ENCODE peak calls at places on chromosomes 2 and 18, in six cellular contexts. One of them, this sample, is unnamed.
A peak's percentile ranks its signal among the peaks of the same experiment; 100 is the strongest.

GRCh38 chr2:10017313-10017941 is 25.9 kb upstream of the KLF11 start:
- DNase-seq in HCT116: no peak
- DNase-seq in GM12891: no peak
- DNase-seq in sigmoid colon: no peak
- DNase-seq in HepG2: no peak
- DNase-seq in prostate gland: no peak
- DNase-seq in this sample: no peak

GRCh38 chr2:15605721-15606120 is 14.1 kb downstream of the DDX1 start:
- DNase-seq in HCT116: no peak
- DNase-seq in GM12891: no peak
- DNase-seq in sigmoid colon: no peak
- DNase-seq in HepG2: no peak
- DNase-seq in prostate gland: no peak
- DNase-seq in this sample: no peak

GRCh38 chr2:43841949-43842865 is 3.4 kb downstream of the ABCG8 start:
- DNase-seq in HCT116: no peak
- DNase-seq in GM12891: no peak
- DNase-seq in sigmoid colon: no peak
- DNase-seq in HepG2: peak; percentile 76
- DNase-seq in prostate gland: no peak
- DNase-seq in this sample: no peak

GRCh38 chr18:55286257-55286825 is 301.7 kb downstream of the TCF4 start:
- DNase-seq in HCT116: no peak
- DNase-seq in GM12891: no peak
- DNase-seq in sigmoid colon: no peak
- DNase-seq in HepG2: no peak
- DNase-seq in prostate gland: no peak
- DNase-seq in this sample: no peak

GRCh38 chr2:112765251-112765650 is 842 bp upstream of the CKAP2L start:
- DNase-seq in HCT116: no peak
- DNase-seq in GM12891: no peak
- DNase-seq in sigmoid colon: no peak
- DNase-seq in HepG2: no peak
- DNase-seq in prostate gland: no peak
- DNase-seq in this sample: no peak

GRCh38 chr2:132412021-132412420 is 4.6 kb upstream of the GPR39 start:
- DNase-seq in HCT116: no peak
- DNase-seq in GM12891: no peak
- DNase-seq in sigmoid colon: no peak
- DNase-seq in HepG2: no peak
- DNase-seq in prostate gland: no peak
- DNase-seq in this sample: no peak

GRCh38 chr2:101105654-101106053 is 45.5 kb downstream of the TBC1D8 start:
- DNase-seq in HCT116: no peak
- DNase-seq in GM12891: no peak
- DNase-seq in sigmoid colon: no peak
- DNase-seq in HepG2: no peak
- DNase-seq in prostate gland: no peak
- DNase-seq in this sample: no peak

GRCh38 chr18:79371536-79372210 is 24.1 kb upstream of the NFATC1 start:
- DNase-seq in HCT116: no peak
- DNase-seq in GM12891: no peak
- DNase-seq in sigmoid colon: no peak
- DNase-seq in HepG2: no peak
- DNase-seq in prostate gland: no peak
- DNase-seq in this sample: no peak

GRCh38 chr2:176147790-176148496 is 3.4 kb upstream of the HOXD4 start:
- DNase-seq in HCT116: no peak
- DNase-seq in GM12891: no peak
- DNase-seq in sigmoid colon: no peak
- DNase-seq in HepG2: no peak
- DNase-seq in prostate gland: no peak
- DNase-seq in this sample: no peak

GRCh38 chr2:6283259-6283658 is 582.4 kb downstream of the CMPK2 start:
- DNase-seq in HCT116: no peak
- DNase-seq in GM12891: no peak
- DNase-seq in sigmoid colon: no peak
- DNase-seq in HepG2: no peak
- DNase-seq in prostate gland: no peak
- DNase-seq in this sample: no peak

GRCh38 chr2:123303735-123304134 is 721.4 kb upstream of the CNTNAP5 start:
- DNase-seq in HCT116: no peak
- DNase-seq in GM12891: no peak
- DNase-seq in sigmoid colon: no peak
- DNase-seq in HepG2: no peak
- DNase-seq in prostate gland: no peak
- DNase-seq in this sample: no peak

GRCh38 chr18:22434973-22435608 is 17.4 kb upstream of the CTAGE1 start:
- DNase-seq in HCT116: no peak
- DNase-seq in GM12891: no peak
- DNase-seq in sigmoid colon: no peak
- DNase-seq in HepG2: no peak
- DNase-seq in prostate gland: no peak
- DNase-seq in this sample: no peak

GRCh38 chr2:5250482-5250881 is 441.7 kb upstream of the SOX11 start:
- DNase-seq in HCT116: no peak
- DNase-seq in GM12891: no peak
- DNase-seq in sigmoid colon: no peak
- DNase-seq in HepG2: no peak
- DNase-seq in prostate gland: no peak
- DNase-seq in this sample: no peak

GRCh38 chr2:239482801-239483712 is 82.2 kb upstream of the HDAC4 start:
- DNase-seq in HCT116: no peak
- DNase-seq in GM12891: no peak
- DNase-seq in sigmoid colon: no peak
- DNase-seq in HepG2: no peak
- DNase-seq in prostate gland: no peak
- DNase-seq in this sample: no peak

GRCh38 chr2:226995625-226996041 is 159.8 kb downstream of the RHBDD1 start:
- DNase-seq in HCT116: peak; percentile 99
- DNase-seq in GM12891: no peak
- DNase-seq in sigmoid colon: no peak
- DNase-seq in HepG2: no peak
- DNase-seq in prostate gland: peak; percentile 25
- DNase-seq in this sample: no peak

GRCh38 chr18:26304511-26304910 is 78.3 kb downstream of the TAF4B start:
- DNase-seq in HCT116: no peak
- DNase-seq in GM12891: no peak
- DNase-seq in sigmoid colon: no peak
- DNase-seq in HepG2: no peak
- DNase-seq in prostate gland: no peak
- DNase-seq in this sample: no peak

GRCh38 chr2:232540441-232541041 is 1.0 kb downstream of the CHRNG start:
- DNase-seq in HCT116: no peak
- DNase-seq in GM12891: no peak
- DNase-seq in sigmoid colon: peak; percentile 56
- DNase-seq in HepG2: no peak
- DNase-seq in prostate gland: no peak
- DNase-seq in this sample: no peak

GRCh38 chr18:23585007-23585871 is 1.1 kb downstream of the NPC1 start:
- DNase-seq in HCT116: no peak
- DNase-seq in GM12891: no peak
- DNase-seq in sigmoid colon: no peak
- DNase-seq in HepG2: peak; percentile 31
- DNase-seq in prostate gland: peak; percentile 17
- DNase-seq in this sample: no peak

GRCh38 chr18:26071725-26072124 is 18.7 kb downstream of the SS18 start:
- DNase-seq in HCT116: no peak
- DNase-seq in GM12891: no peak
- DNase-seq in sigmoid colon: no peak
- DNase-seq in HepG2: no peak
- DNase-seq in prostate gland: no peak
- DNase-seq in this sample: no peak

GRCh38 chr2:215601990-215602721 is 166.3 kb upstream of the FN1 start:
- DNase-seq in HCT116: no peak
- DNase-seq in GM12891: no peak
- DNase-seq in sigmoid colon: no peak
- DNase-seq in HepG2: no peak
- DNase-seq in prostate gland: no peak
- DNase-seq in this sample: no peak
- TF ChIP-seq POLR2A in HCT116: no peak
- TF ChIP-seq POLR2A in GM12891: no peak
- TF ChIP-seq POLR2A in sigmoid colon: no peak
- TF ChIP-seq POLR2A in HepG2: no peak
- TF ChIP-seq POLR2A in prostate gland: no peak
- TF ChIP-seq POLR2A in this sample: no peak

DNA sequence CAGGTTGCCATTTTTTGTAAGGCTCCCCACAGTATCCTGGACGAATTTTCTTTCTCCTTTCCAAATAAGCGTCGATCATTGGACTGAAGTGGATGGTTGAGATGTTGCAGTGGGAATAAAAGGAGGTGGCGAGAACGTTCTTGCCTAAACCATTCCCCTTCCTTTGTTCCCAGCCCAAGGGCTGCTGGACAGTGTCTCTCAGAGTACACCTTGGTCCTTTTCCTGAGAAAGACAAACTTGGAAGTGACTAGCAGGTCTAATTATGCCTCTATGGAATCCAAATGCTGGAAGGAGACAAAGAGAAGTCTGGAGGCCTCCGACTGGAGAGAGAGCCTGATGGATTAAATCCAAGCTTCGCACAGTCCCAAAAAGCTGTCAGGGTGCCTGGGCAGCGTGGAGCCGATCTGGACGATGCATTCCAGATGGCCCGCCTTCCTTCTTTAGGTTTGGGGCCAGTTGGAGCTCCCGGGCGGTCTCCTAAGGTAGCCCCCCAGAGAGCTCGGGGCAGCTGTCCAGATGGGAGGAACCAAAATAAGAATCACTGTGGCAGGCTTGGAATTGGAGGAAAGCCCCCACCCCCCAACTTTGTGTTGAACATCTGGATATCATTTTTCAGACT is 186.8 kb downstream of the TMEM247 start:
- DNase-seq in HCT116: no peak
- DNase-seq in GM12891: no peak
- DNase-seq in sigmoid colon: peak; percentile 95
- DNase-seq in HepG2: no peak
- DNase-seq in prostate gland: no peak
- DNase-seq in this sample: no peak
- TF ChIP-seq POLR2AphosphoS5 in HCT116: no peak
- TF ChIP-seq POLR2AphosphoS5 in GM12891: no peak
- TF ChIP-seq POLR2AphosphoS5 in sigmoid colon: peak; percentile 93
- TF ChIP-seq POLR2AphosphoS5 in HepG2: no peak
- TF ChIP-seq POLR2AphosphoS5 in prostate gland: no peak
- TF ChIP-seq POLR2AphosphoS5 in this sample: no peak

GRCh38 chr2:224039770-224040088 is 643 bp upstream of the SERPINE2 start:
- DNase-seq in HCT116: no peak
- DNase-seq in GM12891: no peak
- DNase-seq in sigmoid colon: no peak
- DNase-seq in HepG2: no peak
- DNase-seq in prostate gland: no peak
- DNase-seq in this sample: no peak

GRCh38 chr2:224038830-224039079 is 331 bp downstream of the SERPINE2 start:
- DNase-seq in HCT116: no peak
- DNase-seq in GM12891: no peak
- DNase-seq in sigmoid colon: no peak
- DNase-seq in HepG2: no peak
- DNase-seq in prostate gland: no peak
- DNase-seq in this sample: no peak

GRCh38 chr2:224038049-224038829 is 847 bp downstream of the SERPINE2 start:
- DNase-seq in HCT116: no peak
- DNase-seq in GM12891: peak; percentile 46
- DNase-seq in sigmoid colon: no peak
- DNase-seq in HepG2: peak; percentile 33
- DNase-seq in prostate gland: peak; percentile 10
- DNase-seq in this sample: peak; percentile 31

GRCh38 chr2:224040753-224041152 is 1.7 kb upstream of the SERPINE2 start:
- DNase-seq in HCT116: no peak
- DNase-seq in GM12891: no peak
- DNase-seq in sigmoid colon: no peak
- DNase-seq in HepG2: no peak
- DNase-seq in prostate gland: no peak
- DNase-seq in this sample: no peak

DNA sequence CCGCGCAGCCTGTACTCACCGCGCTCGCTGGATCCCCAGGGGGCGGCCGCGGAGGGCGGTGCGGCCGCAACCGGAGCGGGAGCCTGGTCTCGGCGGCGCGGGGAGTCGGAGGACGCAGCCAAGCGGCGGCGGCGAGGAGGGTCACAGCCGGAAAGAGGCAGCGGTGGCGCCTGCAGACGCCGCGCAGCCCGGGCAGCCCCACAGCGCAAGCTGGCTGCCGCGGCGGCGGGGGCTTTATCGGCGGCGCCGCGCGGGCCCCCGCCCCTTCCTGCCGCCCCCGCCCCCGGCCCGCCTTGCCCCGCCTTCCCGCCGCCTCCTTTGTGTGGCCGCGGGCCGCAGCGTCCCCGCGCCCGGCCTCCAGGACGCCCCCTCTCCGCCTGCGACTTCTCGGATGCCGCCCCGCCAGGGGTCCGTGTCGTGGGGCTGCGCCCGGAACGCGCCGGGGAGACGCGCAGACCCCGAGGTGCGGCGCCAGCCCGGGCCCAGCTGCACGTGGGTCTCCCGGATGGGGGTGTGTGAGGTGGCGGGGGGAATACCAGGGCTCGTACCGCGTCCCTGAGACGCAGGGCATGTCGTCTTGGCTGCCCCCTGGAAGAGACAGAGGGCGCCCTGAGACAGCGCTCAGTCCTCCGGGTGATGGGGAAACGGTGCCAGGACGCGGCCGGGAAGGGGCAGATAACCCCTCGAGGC is at the start of gene SERPINE2:
- DNase-seq in HCT116: peak; percentile 52
- DNase-seq in GM12891: peak; percentile 43
- DNase-seq in sigmoid colon: peak; percentile 71
- DNase-seq in HepG2: no peak
- DNase-seq in prostate gland: peak; percentile 31
- DNase-seq in this sample: peak; percentile 41
- TF ChIP-seq POLR2A in HCT116: peak; percentile 89
- TF ChIP-seq POLR2A in GM12891: no peak
- TF ChIP-seq POLR2A in sigmoid colon: no peak
- TF ChIP-seq POLR2A in HepG2: no peak
- TF ChIP-seq POLR2A in prostate gland: no peak
- TF ChIP-seq POLR2A in this sample: no peak

DNA sequence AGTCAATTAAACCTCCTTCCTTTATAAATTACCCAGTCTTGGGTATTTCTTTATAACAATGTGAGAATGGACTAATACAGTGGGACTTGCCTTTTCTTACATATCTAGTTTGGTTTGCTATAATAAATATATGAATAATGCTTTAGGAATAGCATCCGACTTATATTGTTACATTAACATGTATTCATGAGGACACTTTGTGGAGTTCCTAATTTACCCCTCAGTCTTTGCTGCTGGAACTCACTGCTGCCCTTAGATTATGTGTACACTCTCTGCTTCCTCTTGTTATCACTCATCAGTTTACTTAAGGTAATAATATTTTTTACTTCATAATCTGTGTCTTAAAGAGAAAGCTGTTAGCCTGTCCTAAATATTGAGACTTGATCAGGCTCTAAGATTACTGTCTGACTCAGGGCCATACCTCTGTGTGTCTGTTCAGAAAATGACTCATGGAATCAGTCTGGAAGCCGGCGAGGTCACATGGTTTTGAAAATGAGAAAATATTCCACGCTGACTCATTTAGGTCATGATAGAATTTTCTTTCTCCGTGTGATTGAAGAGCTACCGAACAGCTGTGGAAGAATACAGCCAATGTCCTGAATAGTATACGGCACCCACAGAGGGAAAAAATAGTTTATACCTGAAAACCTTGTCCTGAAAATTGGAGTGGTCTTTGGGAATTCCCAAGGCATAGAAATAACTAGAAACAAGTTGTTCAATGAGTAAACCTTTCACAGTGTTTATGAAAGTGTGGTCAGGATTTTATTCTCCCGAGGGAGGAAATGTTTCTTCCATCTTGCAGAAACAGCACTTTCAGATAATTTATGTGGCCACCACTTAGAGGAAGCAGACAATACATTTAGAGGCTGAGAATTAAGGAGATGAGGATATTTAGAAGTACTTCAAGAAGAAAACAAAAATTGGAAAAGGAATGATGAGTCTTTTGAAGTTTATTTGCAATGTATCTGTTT is 156.4 kb downstream of the DSEL start:
- DNase-seq in HCT116: no peak
- DNase-seq in GM12891: no peak
- DNase-seq in sigmoid colon: peak; percentile 81
- DNase-seq in HepG2: peak; percentile 29
- DNase-seq in prostate gland: no peak
- DNase-seq in this sample: no peak
- TF ChIP-seq POLR2AphosphoS5 in HCT116: no peak
- TF ChIP-seq POLR2AphosphoS5 in GM12891: no peak
- TF ChIP-seq POLR2AphosphoS5 in sigmoid colon: peak; percentile 44
- TF ChIP-seq POLR2AphosphoS5 in HepG2: no peak
- TF ChIP-seq POLR2AphosphoS5 in prostate gland: peak; percentile 33
- TF ChIP-seq POLR2AphosphoS5 in this sample: no peak

This sample was measured in GM12892.